ENCODE peak calls at places on chromosomes 13 and 19, in ten cellular contexts. One of them, this sample, is unnamed.

GRCh38 chr19:17576758-17577532 is 21.5 kb downstream of the COLGALT1 start:
- DNase-seq in left ventricle myocardium inferior: no peak
- DNase-seq in CD8-positive, alpha-beta T cell: no peak
- DNase-seq in ovary: peak; percentile 61
- DNase-seq in activated CD8-positive, alpha-beta T cell treated with anti-CD3 and anti-CD28 coated beads for 36 hours: peak; percentile 31
- DNase-seq in fibroblast of lung: peak; percentile 11
- DNase-seq in PC-3: no peak
- DNase-seq in lower lobe of right lung: peak; percentile 74
- DNase-seq in RWPE1: peak; percentile 85
- DNase-seq in B cell: no peak
- DNase-seq in this sample: peak; percentile 19

GRCh38 chr13:53460776-53461175 is 432.2 kb downstream of the OLFM4 start:
- DNase-seq in fibroblast of lung: no peak
- DNase-seq in left ventricle myocardium inferior: no peak
- DNase-seq in activated CD8-positive, alpha-beta T cell treated with anti-CD3 and anti-CD28 coated beads for 36 hours: no peak
- DNase-seq in B cell: no peak
- DNase-seq in RWPE1: no peak
- DNase-seq in CD8-positive, alpha-beta T cell: no peak
- DNase-seq in ovary: no peak
- DNase-seq in lower lobe of right lung: no peak
- DNase-seq in PC-3: no peak
- DNase-seq in this sample: no peak

GRCh38 chr13:72199640-72200039 is 332.6 kb upstream of the DACH1 start:
- DNase-seq in left ventricle myocardium inferior: no peak
- DNase-seq in B cell: no peak
- DNase-seq in lower lobe of right lung: no peak
- DNase-seq in fibroblast of lung: no peak
- DNase-seq in activated CD8-positive, alpha-beta T cell treated with anti-CD3 and anti-CD28 coated beads for 36 hours: no peak
- DNase-seq in RWPE1: no peak
- DNase-seq in PC-3: peak; percentile 24
- DNase-seq in CD8-positive, alpha-beta T cell: no peak
- DNase-seq in ovary: no peak
- DNase-seq in this sample: no peak

GRCh38 chr13:111158136-111158805 is 43.2 kb downstream of the ARHGEF7 start:
- DNase-seq in fibroblast of lung: peak; percentile 20
- DNase-seq in ovary: no peak
- DNase-seq in B cell: no peak
- DNase-seq in CD8-positive, alpha-beta T cell: no peak
- DNase-seq in activated CD8-positive, alpha-beta T cell treated with anti-CD3 and anti-CD28 coated beads for 36 hours: no peak
- DNase-seq in lower lobe of right lung: no peak
- DNase-seq in PC-3: peak; percentile 30
- DNase-seq in RWPE1: no peak
- DNase-seq in left ventricle myocardium inferior: no peak
- DNase-seq in this sample: no peak

GRCh38 chr13:110233181-110233641 is 73.7 kb downstream of the COL4A1 start:
- DNase-seq in CD8-positive, alpha-beta T cell: no peak
- DNase-seq in activated CD8-positive, alpha-beta T cell treated with anti-CD3 and anti-CD28 coated beads for 36 hours: no peak
- DNase-seq in fibroblast of lung: peak; percentile 65
- DNase-seq in left ventricle myocardium inferior: peak; percentile 62
- DNase-seq in RWPE1: peak; percentile 30
- DNase-seq in lower lobe of right lung: no peak
- DNase-seq in ovary: peak; percentile 71
- DNase-seq in PC-3: peak; percentile 66
- DNase-seq in B cell: no peak
- DNase-seq in this sample: no peak

GRCh38 chr19:50311723-50312635 is 17.2 kb downstream of the KCNC3 start:
- DNase-seq in PC-3: peak; percentile 56
- DNase-seq in left ventricle myocardium inferior: no peak
- DNase-seq in activated CD8-positive, alpha-beta T cell treated with anti-CD3 and anti-CD28 coated beads for 36 hours: no peak
- DNase-seq in RWPE1: no peak
- DNase-seq in ovary: no peak
- DNase-seq in lower lobe of right lung: no peak
- DNase-seq in fibroblast of lung: no peak
- DNase-seq in B cell: no peak
- DNase-seq in CD8-positive, alpha-beta T cell: no peak
- DNase-seq in this sample: no peak

GRCh38 chr19:4988770-4989251 is 19.9 kb downstream of the KDM4B start:
- DNase-seq in RWPE1: no peak
- DNase-seq in left ventricle myocardium inferior: peak; percentile 54
- DNase-seq in B cell: no peak
- DNase-seq in activated CD8-positive, alpha-beta T cell treated with anti-CD3 and anti-CD28 coated beads for 36 hours: no peak
- DNase-seq in ovary: peak; percentile 69
- DNase-seq in CD8-positive, alpha-beta T cell: no peak
- DNase-seq in fibroblast of lung: peak; percentile 97
- DNase-seq in PC-3: no peak
- DNase-seq in lower lobe of right lung: no peak
- DNase-seq in this sample: no peak

GRCh38 chr13:75365724-75366173 is 116.2 kb downstream of the TBC1D4 start:
- DNase-seq in PC-3: peak; percentile 92
- DNase-seq in CD8-positive, alpha-beta T cell: no peak
- DNase-seq in RWPE1: peak; percentile 62
- DNase-seq in B cell: no peak
- DNase-seq in lower lobe of right lung: no peak
- DNase-seq in activated CD8-positive, alpha-beta T cell treated with anti-CD3 and anti-CD28 coated beads for 36 hours: peak; percentile 51
- DNase-seq in ovary: no peak
- DNase-seq in left ventricle myocardium inferior: no peak
- DNase-seq in fibroblast of lung: peak; percentile 96
- DNase-seq in this sample: peak; percentile 52

GRCh38 chr13:27911499-27911898 is 8.3 kb upstream of the PDX1 start:
- DNase-seq in B cell: no peak
- DNase-seq in lower lobe of right lung: no peak
- DNase-seq in PC-3: no peak
- DNase-seq in CD8-positive, alpha-beta T cell: no peak
- DNase-seq in left ventricle myocardium inferior: no peak
- DNase-seq in ovary: no peak
- DNase-seq in RWPE1: no peak
- DNase-seq in fibroblast of lung: no peak
- DNase-seq in activated CD8-positive, alpha-beta T cell treated with anti-CD3 and anti-CD28 coated beads for 36 hours: no peak
- DNase-seq in this sample: no peak

GRCh38 chr19:13417054-13417453 is 89.2 kb downstream of the CACNA1A start:
- DNase-seq in lower lobe of right lung: no peak
- DNase-seq in left ventricle myocardium inferior: peak; percentile 18
- DNase-seq in fibroblast of lung: no peak
- DNase-seq in ovary: no peak
- DNase-seq in CD8-positive, alpha-beta T cell: no peak
- DNase-seq in activated CD8-positive, alpha-beta T cell treated with anti-CD3 and anti-CD28 coated beads for 36 hours: no peak
- DNase-seq in RWPE1: no peak
- DNase-seq in PC-3: peak; percentile 23
- DNase-seq in B cell: no peak
- DNase-seq in this sample: peak; percentile 13

GRCh38 chr13:26328326-26328725 is 74.4 kb downstream of the CDK8 start:
- DNase-seq in ovary: no peak
- DNase-seq in PC-3: peak; percentile 2
- DNase-seq in RWPE1: no peak
- DNase-seq in activated CD8-positive, alpha-beta T cell treated with anti-CD3 and anti-CD28 coated beads for 36 hours: no peak
- DNase-seq in fibroblast of lung: no peak
- DNase-seq in CD8-positive, alpha-beta T cell: no peak
- DNase-seq in left ventricle myocardium inferior: no peak
- DNase-seq in lower lobe of right lung: no peak
- DNase-seq in B cell: no peak
- DNase-seq in this sample: no peak

GRCh38 chr13:32660227-32660626 is 74.0 kb downstream of the PDS5B start:
- DNase-seq in left ventricle myocardium inferior: no peak
- DNase-seq in PC-3: no peak
- DNase-seq in CD8-positive, alpha-beta T cell: no peak
- DNase-seq in ovary: no peak
- DNase-seq in fibroblast of lung: peak; percentile 0
- DNase-seq in RWPE1: no peak
- DNase-seq in B cell: no peak
- DNase-seq in lower lobe of right lung: no peak
- DNase-seq in activated CD8-positive, alpha-beta T cell treated with anti-CD3 and anti-CD28 coated beads for 36 hours: no peak
- DNase-seq in this sample: no peak

GRCh38 chr13:113599396-113599795 is 14.8 kb downstream of the TFDP1 start:
- DNase-seq in ovary: no peak
- DNase-seq in left ventricle myocardium inferior: peak; percentile 1
- DNase-seq in CD8-positive, alpha-beta T cell: no peak
- DNase-seq in activated CD8-positive, alpha-beta T cell treated with anti-CD3 and anti-CD28 coated beads for 36 hours: no peak
- DNase-seq in B cell: no peak
- DNase-seq in lower lobe of right lung: peak; percentile 16
- DNase-seq in PC-3: no peak
- DNase-seq in RWPE1: no peak
- DNase-seq in fibroblast of lung: no peak
- DNase-seq in this sample: no peak

GRCh38 chr13:79392882-79393563 is 13.0 kb downstream of the RBM26 start:
- DNase-seq in PC-3: peak; percentile 58
- DNase-seq in left ventricle myocardium inferior: no peak
- DNase-seq in RWPE1: peak; percentile 7
- DNase-seq in B cell: no peak
- DNase-seq in ovary: no peak
- DNase-seq in lower lobe of right lung: no peak
- DNase-seq in fibroblast of lung: peak; percentile 92
- DNase-seq in CD8-positive, alpha-beta T cell: peak; percentile 12
- DNase-seq in activated CD8-positive, alpha-beta T cell treated with anti-CD3 and anti-CD28 coated beads for 36 hours: peak; percentile 47
- DNase-seq in this sample: no peak

GRCh38 chr13:107421028-107421427 is 794.3 kb downstream of the LIG4 start:
- DNase-seq in fibroblast of lung: peak; percentile 71
- DNase-seq in activated CD8-positive, alpha-beta T cell treated with anti-CD3 and anti-CD28 coated beads for 36 hours: no peak
- DNase-seq in lower lobe of right lung: no peak
- DNase-seq in PC-3: peak; percentile 4
- DNase-seq in CD8-positive, alpha-beta T cell: no peak
- DNase-seq in ovary: no peak
- DNase-seq in RWPE1: no peak
- DNase-seq in B cell: no peak
- DNase-seq in left ventricle myocardium inferior: no peak
- DNase-seq in this sample: no peak

GRCh38 chr19:36489139-36489919 is at the start of gene ZNF566:
- DNase-seq in RWPE1: peak; percentile 98
- DNase-seq in ovary: peak; percentile 91
- DNase-seq in CD8-positive, alpha-beta T cell: peak; percentile 90
- DNase-seq in lower lobe of right lung: peak; percentile 93
- DNase-seq in B cell: peak; percentile 97
- DNase-seq in left ventricle myocardium inferior: peak; percentile 90
- DNase-seq in fibroblast of lung: peak; percentile 97
- DNase-seq in PC-3: peak; percentile 91
- DNase-seq in activated CD8-positive, alpha-beta T cell treated with anti-CD3 and anti-CD28 coated beads for 36 hours: peak; percentile 98
- DNase-seq in this sample: peak; percentile 95
- TF ChIP-seq CTCF in RWPE1: no peak
- TF ChIP-seq CTCF in ovary: no peak
- TF ChIP-seq CTCF in CD8-positive, alpha-beta T cell: no peak
- TF ChIP-seq CTCF in lower lobe of right lung: no peak
- TF ChIP-seq CTCF in B cell: no peak
- TF ChIP-seq CTCF in left ventricle myocardium inferior: no peak
- TF ChIP-seq CTCF in fibroblast of lung: no peak
- TF ChIP-seq CTCF in PC-3: no peak
- TF ChIP-seq CTCF in activated CD8-positive, alpha-beta T cell treated with anti-CD3 and anti-CD28 coated beads for 36 hours: no peak
- TF ChIP-seq CTCF in this sample: no peak

GRCh38 chr13:47126432-47126831 is 229.6 kb upstream of the HTR2A start:
- DNase-seq in PC-3: no peak
- DNase-seq in ovary: no peak
- DNase-seq in lower lobe of right lung: no peak
- DNase-seq in activated CD8-positive, alpha-beta T cell treated with anti-CD3 and anti-CD28 coated beads for 36 hours: no peak
- DNase-seq in RWPE1: no peak
- DNase-seq in B cell: no peak
- DNase-seq in fibroblast of lung: no peak
- DNase-seq in left ventricle myocardium inferior: no peak
- DNase-seq in CD8-positive, alpha-beta T cell: no peak
- DNase-seq in this sample: no peak
- TF ChIP-seq CTCF in PC-3: peak; percentile 27
- TF ChIP-seq CTCF in ovary: no peak
- TF ChIP-seq CTCF in lower lobe of right lung: no peak
- TF ChIP-seq CTCF in activated CD8-positive, alpha-beta T cell treated with anti-CD3 and anti-CD28 coated beads for 36 hours: no peak
- TF ChIP-seq CTCF in RWPE1: no peak
- TF ChIP-seq CTCF in B cell: no peak
- TF ChIP-seq CTCF in fibroblast of lung: no peak
- TF ChIP-seq CTCF in left ventricle myocardium inferior: no peak
- TF ChIP-seq CTCF in CD8-positive, alpha-beta T cell: no peak
- TF ChIP-seq CTCF in this sample: peak; percentile 13

DNA sequence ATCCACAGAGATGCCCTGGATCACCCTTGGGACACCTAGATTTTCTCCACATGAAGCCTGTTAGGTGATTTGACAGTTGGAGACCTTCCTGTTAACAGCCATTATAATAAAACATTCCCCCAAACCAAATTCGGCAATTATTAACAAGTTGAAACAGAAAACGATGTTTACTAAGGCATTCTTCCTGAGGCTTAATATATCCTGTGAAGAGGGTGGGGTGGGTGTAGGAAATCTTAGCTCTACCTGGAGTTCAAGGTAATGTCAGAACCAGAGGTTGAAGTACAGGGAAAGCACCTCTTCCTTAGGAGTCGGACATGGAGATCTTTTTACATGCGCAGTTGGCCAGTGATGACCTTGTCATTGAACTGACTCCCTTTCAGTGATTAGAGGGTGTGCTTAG is 143.0 kb downstream of the FGF9 start:
- DNase-seq in lower lobe of right lung: no peak
- DNase-seq in ovary: no peak
- DNase-seq in fibroblast of lung: no peak
- DNase-seq in CD8-positive, alpha-beta T cell: no peak
- DNase-seq in RWPE1: no peak
- DNase-seq in B cell: no peak
- DNase-seq in left ventricle myocardium inferior: no peak
- DNase-seq in PC-3: no peak
- DNase-seq in activated CD8-positive, alpha-beta T cell treated with anti-CD3 and anti-CD28 coated beads for 36 hours: no peak
- DNase-seq in this sample: no peak
- TF ChIP-seq CTCF in lower lobe of right lung: no peak
- TF ChIP-seq CTCF in ovary: no peak
- TF ChIP-seq CTCF in fibroblast of lung: no peak
- TF ChIP-seq CTCF in CD8-positive, alpha-beta T cell: no peak
- TF ChIP-seq CTCF in RWPE1: no peak
- TF ChIP-seq CTCF in B cell: no peak
- TF ChIP-seq CTCF in left ventricle myocardium inferior: no peak
- TF ChIP-seq CTCF in PC-3: no peak
- TF ChIP-seq CTCF in activated CD8-positive, alpha-beta T cell treated with anti-CD3 and anti-CD28 coated beads for 36 hours: no peak
- TF ChIP-seq CTCF in this sample: no peak

GRCh38 chr19:28329429-28329828 is 883.5 kb downstream of the UQCRFS1 start:
- DNase-seq in PC-3: no peak
- DNase-seq in B cell: no peak
- DNase-seq in lower lobe of right lung: no peak
- DNase-seq in RWPE1: no peak
- DNase-seq in ovary: no peak
- DNase-seq in left ventricle myocardium inferior: no peak
- DNase-seq in activated CD8-positive, alpha-beta T cell treated with anti-CD3 and anti-CD28 coated beads for 36 hours: no peak
- DNase-seq in fibroblast of lung: no peak
- DNase-seq in CD8-positive, alpha-beta T cell: no peak
- DNase-seq in this sample: no peak

GRCh38 chr19:28319918-28320317 is 893.0 kb downstream of the UQCRFS1 start:
- DNase-seq in activated CD8-positive, alpha-beta T cell treated with anti-CD3 and anti-CD28 coated beads for 36 hours: no peak
- DNase-seq in lower lobe of right lung: no peak
- DNase-seq in ovary: no peak
- DNase-seq in RWPE1: no peak
- DNase-seq in left ventricle myocardium inferior: no peak
- DNase-seq in fibroblast of lung: no peak
- DNase-seq in CD8-positive, alpha-beta T cell: no peak
- DNase-seq in B cell: no peak
- DNase-seq in PC-3: no peak
- DNase-seq in this sample: no peak

GRCh38 chr19:28319208-28319607 is 893.7 kb downstream of the UQCRFS1 start:
- DNase-seq in fibroblast of lung: no peak
- DNase-seq in RWPE1: no peak
- DNase-seq in left ventricle myocardium inferior: no peak
- DNase-seq in CD8-positive, alpha-beta T cell: no peak
- DNase-seq in B cell: no peak
- DNase-seq in PC-3: no peak
- DNase-seq in ovary: no peak
- DNase-seq in activated CD8-positive, alpha-beta T cell treated with anti-CD3 and anti-CD28 coated beads for 36 hours: no peak
- DNase-seq in lower lobe of right lung: no peak
- DNase-seq in this sample: no peak

GRCh38 chr19:28327905-28328304 is 885.0 kb downstream of the UQCRFS1 start:
- DNase-seq in lower lobe of right lung: no peak
- DNase-seq in activated CD8-positive, alpha-beta T cell treated with anti-CD3 and anti-CD28 coated beads for 36 hours: no peak
- DNase-seq in PC-3: no peak
- DNase-seq in CD8-positive, alpha-beta T cell: no peak
- DNase-seq in ovary: no peak
- DNase-seq in B cell: no peak
- DNase-seq in RWPE1: no peak
- DNase-seq in fibroblast of lung: no peak
- DNase-seq in left ventricle myocardium inferior: no peak
- DNase-seq in this sample: no peak

GRCh38 chr19:28324275-28325060 is 888.5 kb downstream of the UQCRFS1 start:
- DNase-seq in left ventricle myocardium inferior: no peak
- DNase-seq in CD8-positive, alpha-beta T cell: no peak
- DNase-seq in lower lobe of right lung: no peak
- DNase-seq in B cell: no peak
- DNase-seq in RWPE1: no peak
- DNase-seq in ovary: no peak
- DNase-seq in activated CD8-positive, alpha-beta T cell treated with anti-CD3 and anti-CD28 coated beads for 36 hours: no peak
- DNase-seq in PC-3: no peak
- DNase-seq in fibroblast of lung: no peak
- DNase-seq in this sample: no peak
- TF ChIP-seq CTCF in left ventricle myocardium inferior: no peak
- TF ChIP-seq CTCF in CD8-positive, alpha-beta T cell: no peak
- TF ChIP-seq CTCF in lower lobe of right lung: no peak
- TF ChIP-seq CTCF in B cell: no peak
- TF ChIP-seq CTCF in RWPE1: no peak
- TF ChIP-seq CTCF in ovary: no peak
- TF ChIP-seq CTCF in activated CD8-positive, alpha-beta T cell treated with anti-CD3 and anti-CD28 coated beads for 36 hours: no peak
- TF ChIP-seq CTCF in PC-3: no peak
- TF ChIP-seq CTCF in fibroblast of lung: no peak
- TF ChIP-seq CTCF in this sample: no peak

This sample was measured in GM10248.